ENCODE peak calls at places on chromosomes 1 and 21, in seven cellular contexts. U, T, I, X, F, W and Z are unnamed samples.

GRCh38 chr1:116755036-116755435 is 806 bp downstream of the CD2 start:
- DNase-seq in U (no peak), T (no peak), I (no peak), X (no peak), F (no peak), W (no peak), Z (no peak)

GRCh38 chr1:205535096-205535495 is 30.6 kb downstream of the CDK18 start:
- DNase-seq in U (no peak), T (peak), I (no peak), X (no peak), F (no peak), W (no peak), Z (no peak)

GRCh38 chr1:39230261-39231190 is 26.0 kb downstream of the MACF1 start:
- DNase-seq in U (no peak), T (no peak), I (no peak), X (no peak), F (peak), W (peak), Z (peak)

GRCh38 chr1:203267347-203267846 is 37.9 kb upstream of the BTG2 start:
- DNase-seq in U (peak), T (peak), I (peak), X (peak), F (no peak), W (peak), Z (peak)

GRCh38 chr1:223621312-223621734 is 44.2 kb downstream of the CAPN8 start:
- DNase-seq in U (no peak), T (no peak), I (no peak), X (no peak), F (peak), W (peak), Z (no peak)

GRCh38 chr21:43331962-43332458 is 94.9 kb downstream of the SIK1 start:
- DNase-seq in U (no peak), T (no peak), I (no peak), X (no peak), F (no peak), W (no peak), Z (no peak)

GRCh38 chr1:64268653-64269557 is 65.5 kb downstream of the UBE2U start:
- DNase-seq in U (peak), T (peak), I (peak), X (peak), F (peak), W (peak), Z (peak)

GRCh38 chr1:65625528-65625927 is 167.2 kb upstream of the PDE4B start:
- DNase-seq in U (no peak), T (no peak), I (no peak), X (no peak), F (no peak), W (no peak), Z (no peak)

GRCh38 chr1:227885648-227886502 is 61.9 kb downstream of the WNT9A start:
- DNase-seq in U (peak), T (peak), I (peak), X (peak), F (no peak), W (no peak), Z (no peak)

GRCh38 chr21:37593740-37594471 is 227.3 kb downstream of the DYRK1A start:
- DNase-seq in U (no peak), T (no peak), I (no peak), X (no peak), F (no peak), W (no peak), Z (no peak)

GRCh38 chr1:94396356-94396755 is 21.8 kb upstream of the ABCD3 start:
- DNase-seq in U (no peak), T (no peak), I (no peak), X (no peak), F (no peak), W (no peak), Z (peak)

GRCh38 chr1:19391596-19391981 is 79.5 kb downstream of the SLC66A1 start:
- DNase-seq in U (no peak), T (no peak), I (no peak), X (no peak), F (no peak), W (no peak), Z (no peak)

GRCh38 chr1:59736744-59737143 is 78.0 kb upstream of the HOOK1 start:
- DNase-seq in U (no peak), T (no peak), I (no peak), X (no peak), F (no peak), W (no peak), Z (no peak)

GRCh38 chr1:181044449-181044966 is 10.7 kb downstream of the MR1 start:
- DNase-seq in U (no peak), T (no peak), I (no peak), X (no peak), F (peak), W (peak), Z (no peak)

GRCh38 chr1:12161662-12162458 is 4.9 kb upstream of the TNFRSF1B start:
- DNase-seq in U (peak), T (no peak), I (peak), X (no peak), F (peak), W (no peak), Z (no peak)

GRCh38 chr1:33686551-33686950 is 177.3 kb upstream of the HMGB4 start:
- DNase-seq in U (no peak), T (no peak), I (no peak), X (no peak), F (no peak), W (no peak), Z (no peak)

GRCh38 chr1:40922969-40923368 is 56.5 kb upstream of the CTPS1 start:
- DNase-seq in U (no peak), T (no peak), I (no peak), X (no peak), F (no peak), W (no peak), Z (no peak)

GRCh38 chr1:116457944-116458343 is 84.9 kb downstream of the ATP1A1 start:
- DNase-seq in U (no peak), T (no peak), I (no peak), X (no peak), F (no peak), W (no peak), Z (no peak)

GRCh38 chr1:27556781-27557595 is 47.0 kb downstream of the AHDC1 start:
- DNase-seq in U (peak), T (peak), I (peak), X (peak), F (no peak), W (peak), Z (peak)

GRCh38 chr1:44672254-44672955 is 1.9 kb downstream of the TMEM53 start:
- DNase-seq in U (no peak), T (no peak), I (no peak), X (no peak), F (peak), W (no peak), Z (peak)

GRCh38 chr1:94612081-94612480 is 70.5 kb upstream of the F3 start:
- DNase-seq in U (no peak), T (no peak), I (no peak), X (no peak), F (no peak), W (no peak), Z (no peak)

GRCh38 chr1:184036517-184036949 is 995 bp downstream of the COLGALT2 start:
- DNase-seq in U (peak), T (peak), I (no peak), X (peak), F (no peak), W (peak), Z (no peak)

GRCh38 chr21:29261555-29262540 is 36.9 kb upstream of the BACH1 start:
- DNase-seq in U (no peak), T (no peak), I (no peak), X (no peak), F (no peak), W (no peak), Z (no peak)

GRCh38 chr1:217627431-217627830 is 3.5 kb downstream of the GPATCH2 start:
- DNase-seq in U (no peak), T (no peak), I (no peak), X (no peak), F (no peak), W (no peak), Z (no peak)
- TF ChIP-seq YY1 in U (no peak), T (no peak), I (no peak), X (no peak), F (no peak), W (no peak), Z (no peak)

DNA sequence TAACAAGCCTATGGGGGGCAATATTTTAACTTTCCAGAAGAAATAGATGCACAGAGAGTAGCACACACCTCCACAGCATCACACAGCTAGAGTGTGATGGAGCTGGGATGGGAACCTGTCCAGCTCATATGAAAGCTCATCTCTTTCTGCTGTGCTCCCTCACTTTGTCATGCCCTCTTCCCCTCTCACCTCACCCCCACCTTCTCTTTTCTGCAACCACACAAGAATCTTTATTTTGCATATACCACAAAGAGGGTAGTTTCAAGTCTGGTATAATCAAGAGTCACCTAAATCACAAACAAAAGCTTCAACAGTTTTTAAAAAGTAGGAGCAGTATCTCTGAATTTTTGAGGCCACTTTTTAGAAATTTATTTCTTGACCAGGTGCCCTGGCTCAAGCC is 22.6 kb downstream of the FOXD2 start:
- DNase-seq in U (no peak), T (no peak), I (no peak), X (no peak), F (no peak), W (no peak), Z (no peak)
- TF ChIP-seq YY1 in U (no peak), T (no peak), I (no peak), X (no peak), F (no peak), W (no peak), Z (no peak)

GRCh38 chr1:244450597-244451538 is 841 bp downstream of the ADSS2 start:
- DNase-seq in U (peak), T (peak), I (no peak), X (no peak), F (no peak), W (peak), Z (no peak)
- TF ChIP-seq YY1 in U (peak), T (peak), I (peak), X (peak), F (peak), W (peak), Z (peak)

GRCh38 chr1:9884805-9885204 is 25.3 kb downstream of the CTNNBIP1 start:
- DNase-seq in U (no peak), T (no peak), I (no peak), X (no peak), F (no peak), W (no peak), Z (no peak)

GRCh38 chr1:9882296-9882944 is 27.6 kb downstream of the CTNNBIP1 start:
- DNase-seq in U (no peak), T (no peak), I (no peak), X (no peak), F (no peak), W (no peak), Z (no peak)

GRCh38 chr1:9882945-9883303 is 27.1 kb downstream of the CTNNBIP1 start:
- DNase-seq in U (no peak), T (no peak), I (no peak), X (no peak), F (no peak), W (no peak), Z (no peak)

GRCh38 chr1:9883585-9884449 is 26.3 kb downstream of the CTNNBIP1 start:
- DNase-seq in U (no peak), T (no peak), I (no peak), X (no peak), F (no peak), W (no peak), Z (no peak)

GRCh38 chr1:9881838-9882249 is 28.2 kb downstream of the CTNNBIP1 start:
- DNase-seq in U (no peak), T (no peak), I (no peak), X (no peak), F (no peak), W (no peak), Z (no peak)
- TF ChIP-seq YY1 in U (no peak), T (no peak), I (no peak), X (no peak), F (no peak), W (no peak), Z (no peak)

GRCh38 chr1:21875621-21876063 is 61.5 kb downstream of the HSPG2 start:
- DNase-seq in U (no peak), T (no peak), I (no peak), X (no peak), F (no peak), W (no peak), Z (no peak)
- TF ChIP-seq YY1 in U (no peak), T (no peak), I (no peak), X (no peak), F (no peak), W (no peak), Z (no peak)

GRCh38 chr1:108644984-108645383 is 15.9 kb downstream of the HENMT1 start:
- DNase-seq in U (no peak), T (no peak), I (no peak), X (no peak), F (no peak), W (no peak), Z (no peak)
- TF ChIP-seq YY1 in U (no peak), T (no peak), I (no peak), X (no peak), F (no peak), W (no peak), Z (no peak)

GRCh38 chr1:229278120-229278741 is 7.3 kb downstream of the RAB4A start:
- DNase-seq in U (no peak), T (no peak), I (no peak), X (no peak), F (no peak), W (no peak), Z (no peak)

GRCh38 chr1:229279242-229279641 is 8.3 kb downstream of the RAB4A start:
- DNase-seq in U (no peak), T (no peak), I (no peak), X (no peak), F (no peak), W (peak), Z (no peak)

GRCh38 chr1:229282295-229282823 is 11.4 kb downstream of the RAB4A start:
- DNase-seq in U (no peak), T (no peak), I (no peak), X (no peak), F (no peak), W (no peak), Z (no peak)

GRCh38 chr1:229280921-229281320 is 10.0 kb downstream of the RAB4A start:
- DNase-seq in U (no peak), T (no peak), I (no peak), X (no peak), F (no peak), W (no peak), Z (no peak)

GRCh38 chr1:229280037-229280828 is 9.3 kb downstream of the RAB4A start:
- DNase-seq in U (no peak), T (no peak), I (no peak), X (no peak), F (no peak), W (no peak), Z (no peak)
- TF ChIP-seq YY1 in U (no peak), T (no peak), I (no peak), X (no peak), F (no peak), W (no peak), Z (no peak)

DNA sequence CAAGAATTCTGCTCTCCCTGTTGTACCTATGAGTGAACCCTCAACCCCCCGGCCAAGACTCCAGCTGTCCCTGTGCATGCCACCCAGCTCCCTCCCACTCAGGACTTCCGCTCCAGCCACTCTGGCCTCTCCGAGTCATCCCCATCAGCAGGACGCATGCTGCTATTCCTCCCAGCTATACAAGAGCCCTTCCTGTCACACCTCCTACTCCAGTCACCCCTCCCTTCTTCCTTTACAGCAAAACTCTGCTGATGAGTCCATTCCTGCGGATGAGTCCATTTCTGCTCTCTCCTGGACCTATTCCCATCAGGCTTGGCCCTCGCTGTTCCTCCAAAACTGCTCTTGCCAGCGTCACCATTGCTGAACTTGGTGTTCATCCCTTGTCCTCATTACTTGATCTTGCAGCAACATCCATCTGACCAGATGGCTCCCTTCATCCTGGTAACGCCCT is 42.2 kb downstream of the H3-3A start:
- DNase-seq in U (no peak), T (no peak), I (no peak), X (no peak), F (no peak), W (no peak), Z (no peak)
- TF ChIP-seq YY1 in U (no peak), T (no peak), I (no peak), X (no peak), F (no peak), W (no peak), Z (no peak)

GRCh38 chr1:229263254-229263653 is 7.7 kb upstream of the RAB4A start:
- DNase-seq in U (no peak), T (no peak), I (no peak), X (no peak), F (no peak), W (no peak), Z (no peak)

GRCh38 chr1:229258851-229259110 is 12.1 kb upstream of the RAB4A start:
- DNase-seq in U (no peak), T (no peak), I (no peak), X (no peak), F (no peak), W (no peak), Z (no peak)

GRCh38 chr1:229260297-229260696 is 10.6 kb upstream of the RAB4A start:
- DNase-seq in U (no peak), T (no peak), I (no peak), X (peak), F (no peak), W (no peak), Z (no peak)

GRCh38 chr1:229258031-229258850 is 12.7 kb upstream of the RAB4A start:
- DNase-seq in U (peak), T (peak), I (peak), X (peak), F (no peak), W (peak), Z (peak)

GRCh38 chr1:229262239-229262638 is 8.7 kb upstream of the RAB4A start:
- DNase-seq in U (no peak), T (no peak), I (no peak), X (no peak), F (no peak), W (no peak), Z (no peak)
- TF ChIP-seq YY1 in U (no peak), T (no peak), I (no peak), X (no peak), F (no peak), W (no peak), Z (no peak)

GRCh38 chr1:236486315-236486714 is 37.5 kb upstream of the LGALS8 start:
- DNase-seq in U (no peak), T (no peak), I (no peak), X (no peak), F (no peak), W (no peak), Z (no peak)

GRCh38 chr1:236491469-236492136 is 32.2 kb upstream of the LGALS8 start:
- DNase-seq in U (no peak), T (no peak), I (no peak), X (no peak), F (no peak), W (peak), Z (no peak)

GRCh38 chr1:236494082-236494481 is 29.7 kb upstream of the LGALS8 start:
- DNase-seq in U (no peak), T (no peak), I (no peak), X (no peak), F (no peak), W (no peak), Z (no peak)

GRCh38 chr1:236492378-236492777 is 31.4 kb upstream of the LGALS8 start:
- DNase-seq in U (no peak), T (no peak), I (no peak), X (no peak), F (no peak), W (no peak), Z (no peak)

GRCh38 chr1:236489710-236490377 is 33.9 kb upstream of the LGALS8 start:
- DNase-seq in U (peak), T (peak), I (peak), X (no peak), F (peak), W (peak), Z (peak)
- TF ChIP-seq YY1 in U (no peak), T (no peak), I (no peak), X (no peak), F (no peak), W (no peak), Z (no peak)